ENCODE peak calls at places on chromosomes 6 and 20, in six cellular contexts. One of them, this sample, is unnamed.

GRCh38 chr6:158660331-158660730 is 10.5 kb downstream of the SYTL3 start:
- DNase-seq in right cardiac atrium: no peak
- DNase-seq in activated CD4-positive, alpha-beta T cell treated with anti-CD3 and anti-CD28 coated beads for 36 hours: peak; percentile 61
- DNase-seq in activated naive CD4-positive, alpha-beta T cell treated with anti-CD3 and anti-CD28 coated beads, Interleukin-2, amount 50 U/mL, for 16 hours: peak; percentile 52
- DNase-seq in NCI-H1417: peak; percentile 93
- DNase-seq in foreskin keratinocyte: no peak
- DNase-seq in this sample: no peak

GRCh38 chr6:108209738-108210137 is 43.9 kb downstream of the NR2E1 start:
- DNase-seq in right cardiac atrium: no peak
- DNase-seq in activated CD4-positive, alpha-beta T cell treated with anti-CD3 and anti-CD28 coated beads for 36 hours: no peak
- DNase-seq in activated naive CD4-positive, alpha-beta T cell treated with anti-CD3 and anti-CD28 coated beads, Interleukin-2, amount 50 U/mL, for 16 hours: no peak
- DNase-seq in NCI-H1417: no peak
- DNase-seq in foreskin keratinocyte: no peak
- DNase-seq in this sample: no peak

GRCh38 chr6:45923831-45924391 is 91.7 kb downstream of the CLIC5 start:
- DNase-seq in right cardiac atrium: no peak
- DNase-seq in activated CD4-positive, alpha-beta T cell treated with anti-CD3 and anti-CD28 coated beads for 36 hours: peak; percentile 82
- DNase-seq in activated naive CD4-positive, alpha-beta T cell treated with anti-CD3 and anti-CD28 coated beads, Interleukin-2, amount 50 U/mL, for 16 hours: peak; percentile 28
- DNase-seq in NCI-H1417: no peak
- DNase-seq in foreskin keratinocyte: peak; percentile 83
- DNase-seq in this sample: peak; percentile 89

GRCh38 chr20:33338465-33339258 is 55.6 kb downstream of the BPIFB1 start:
- DNase-seq in right cardiac atrium: no peak
- DNase-seq in activated CD4-positive, alpha-beta T cell treated with anti-CD3 and anti-CD28 coated beads for 36 hours: no peak
- DNase-seq in activated naive CD4-positive, alpha-beta T cell treated with anti-CD3 and anti-CD28 coated beads, Interleukin-2, amount 50 U/mL, for 16 hours: no peak
- DNase-seq in NCI-H1417: no peak
- DNase-seq in foreskin keratinocyte: no peak
- DNase-seq in this sample: no peak

GRCh38 chr6:157013649-157014365 is 236.6 kb downstream of the ARID1B start:
- DNase-seq in right cardiac atrium: no peak
- DNase-seq in activated CD4-positive, alpha-beta T cell treated with anti-CD3 and anti-CD28 coated beads for 36 hours: no peak
- DNase-seq in activated naive CD4-positive, alpha-beta T cell treated with anti-CD3 and anti-CD28 coated beads, Interleukin-2, amount 50 U/mL, for 16 hours: no peak
- DNase-seq in NCI-H1417: no peak
- DNase-seq in foreskin keratinocyte: no peak
- DNase-seq in this sample: no peak

GRCh38 chr6:24234043-24234442 is 108.0 kb downstream of the NRSN1 start:
- DNase-seq in right cardiac atrium: no peak
- DNase-seq in activated CD4-positive, alpha-beta T cell treated with anti-CD3 and anti-CD28 coated beads for 36 hours: no peak
- DNase-seq in activated naive CD4-positive, alpha-beta T cell treated with anti-CD3 and anti-CD28 coated beads, Interleukin-2, amount 50 U/mL, for 16 hours: no peak
- DNase-seq in NCI-H1417: no peak
- DNase-seq in foreskin keratinocyte: no peak
- DNase-seq in this sample: no peak

GRCh38 chr20:634526-634925 is 18.5 kb downstream of the SRXN1 start:
- DNase-seq in right cardiac atrium: no peak
- DNase-seq in activated CD4-positive, alpha-beta T cell treated with anti-CD3 and anti-CD28 coated beads for 36 hours: no peak
- DNase-seq in activated naive CD4-positive, alpha-beta T cell treated with anti-CD3 and anti-CD28 coated beads, Interleukin-2, amount 50 U/mL, for 16 hours: no peak
- DNase-seq in NCI-H1417: no peak
- DNase-seq in foreskin keratinocyte: no peak
- DNase-seq in this sample: no peak

GRCh38 chr6:157267654-157268053 is 55.7 kb downstream of the TMEM242 start:
- DNase-seq in right cardiac atrium: no peak
- DNase-seq in activated CD4-positive, alpha-beta T cell treated with anti-CD3 and anti-CD28 coated beads for 36 hours: no peak
- DNase-seq in activated naive CD4-positive, alpha-beta T cell treated with anti-CD3 and anti-CD28 coated beads, Interleukin-2, amount 50 U/mL, for 16 hours: no peak
- DNase-seq in NCI-H1417: no peak
- DNase-seq in foreskin keratinocyte: no peak
- DNase-seq in this sample: no peak

GRCh38 chr6:164315376-164315775 is 900.9 kb downstream of the QKI start:
- DNase-seq in right cardiac atrium: no peak
- DNase-seq in activated CD4-positive, alpha-beta T cell treated with anti-CD3 and anti-CD28 coated beads for 36 hours: no peak
- DNase-seq in activated naive CD4-positive, alpha-beta T cell treated with anti-CD3 and anti-CD28 coated beads, Interleukin-2, amount 50 U/mL, for 16 hours: no peak
- DNase-seq in NCI-H1417: no peak
- DNase-seq in foreskin keratinocyte: no peak
- DNase-seq in this sample: no peak

GRCh38 chr6:34484899-34485298 is 19.0 kb downstream of the PACSIN1 start:
- DNase-seq in right cardiac atrium: no peak
- DNase-seq in activated CD4-positive, alpha-beta T cell treated with anti-CD3 and anti-CD28 coated beads for 36 hours: peak; percentile 90
- DNase-seq in activated naive CD4-positive, alpha-beta T cell treated with anti-CD3 and anti-CD28 coated beads, Interleukin-2, amount 50 U/mL, for 16 hours: peak; percentile 76
- DNase-seq in NCI-H1417: no peak
- DNase-seq in foreskin keratinocyte: peak; percentile 82
- DNase-seq in this sample: peak; percentile 57

GRCh38 chr6:3898270-3898994 is 49.3 kb downstream of the FAM50B start:
- DNase-seq in right cardiac atrium: no peak
- DNase-seq in activated CD4-positive, alpha-beta T cell treated with anti-CD3 and anti-CD28 coated beads for 36 hours: no peak
- DNase-seq in activated naive CD4-positive, alpha-beta T cell treated with anti-CD3 and anti-CD28 coated beads, Interleukin-2, amount 50 U/mL, for 16 hours: no peak
- DNase-seq in NCI-H1417: no peak
- DNase-seq in foreskin keratinocyte: no peak
- DNase-seq in this sample: no peak

GRCh38 chr6:83505376-83505775 is 7.0 kb upstream of the PRSS35 start:
- DNase-seq in right cardiac atrium: peak; percentile 47
- DNase-seq in activated CD4-positive, alpha-beta T cell treated with anti-CD3 and anti-CD28 coated beads for 36 hours: no peak
- DNase-seq in activated naive CD4-positive, alpha-beta T cell treated with anti-CD3 and anti-CD28 coated beads, Interleukin-2, amount 50 U/mL, for 16 hours: no peak
- DNase-seq in NCI-H1417: no peak
- DNase-seq in foreskin keratinocyte: no peak
- DNase-seq in this sample: no peak

GRCh38 chr20:32482251-32483220 is 102.6 kb downstream of the NOL4L start:
- DNase-seq in right cardiac atrium: peak; percentile 83
- DNase-seq in activated CD4-positive, alpha-beta T cell treated with anti-CD3 and anti-CD28 coated beads for 36 hours: peak; percentile 57
- DNase-seq in activated naive CD4-positive, alpha-beta T cell treated with anti-CD3 and anti-CD28 coated beads, Interleukin-2, amount 50 U/mL, for 16 hours: peak; percentile 33
- DNase-seq in NCI-H1417: peak; percentile 18
- DNase-seq in foreskin keratinocyte: no peak
- DNase-seq in this sample: no peak

GRCh38 chr6:133368664-133369063 is 127.5 kb downstream of the EYA4 start:
- DNase-seq in right cardiac atrium: peak; percentile 33
- DNase-seq in activated CD4-positive, alpha-beta T cell treated with anti-CD3 and anti-CD28 coated beads for 36 hours: no peak
- DNase-seq in activated naive CD4-positive, alpha-beta T cell treated with anti-CD3 and anti-CD28 coated beads, Interleukin-2, amount 50 U/mL, for 16 hours: no peak
- DNase-seq in NCI-H1417: peak; percentile 25
- DNase-seq in foreskin keratinocyte: no peak
- DNase-seq in this sample: no peak

GRCh38 chr6:39365281-39366074 is 43.0 kb upstream of the KCNK16 start:
- DNase-seq in right cardiac atrium: no peak
- DNase-seq in activated CD4-positive, alpha-beta T cell treated with anti-CD3 and anti-CD28 coated beads for 36 hours: peak; percentile 15
- DNase-seq in activated naive CD4-positive, alpha-beta T cell treated with anti-CD3 and anti-CD28 coated beads, Interleukin-2, amount 50 U/mL, for 16 hours: no peak
- DNase-seq in NCI-H1417: no peak
- DNase-seq in foreskin keratinocyte: no peak
- DNase-seq in this sample: no peak

GRCh38 chr6:110329729-110330436 is 28.3 kb downstream of the METTL24 start:
- DNase-seq in right cardiac atrium: peak; percentile 58
- DNase-seq in activated CD4-positive, alpha-beta T cell treated with anti-CD3 and anti-CD28 coated beads for 36 hours: no peak
- DNase-seq in activated naive CD4-positive, alpha-beta T cell treated with anti-CD3 and anti-CD28 coated beads, Interleukin-2, amount 50 U/mL, for 16 hours: no peak
- DNase-seq in NCI-H1417: no peak
- DNase-seq in foreskin keratinocyte: no peak
- DNase-seq in this sample: no peak

GRCh38 chr6:164072240-164072666 is 657.7 kb downstream of the QKI start:
- DNase-seq in right cardiac atrium: no peak
- DNase-seq in activated CD4-positive, alpha-beta T cell treated with anti-CD3 and anti-CD28 coated beads for 36 hours: no peak
- DNase-seq in activated naive CD4-positive, alpha-beta T cell treated with anti-CD3 and anti-CD28 coated beads, Interleukin-2, amount 50 U/mL, for 16 hours: no peak
- DNase-seq in NCI-H1417: no peak
- DNase-seq in foreskin keratinocyte: no peak
- DNase-seq in this sample: no peak

GRCh38 chr6:55445648-55446204 is 118.5 kb downstream of the GFRAL start:
- DNase-seq in right cardiac atrium: no peak
- DNase-seq in activated CD4-positive, alpha-beta T cell treated with anti-CD3 and anti-CD28 coated beads for 36 hours: no peak
- DNase-seq in activated naive CD4-positive, alpha-beta T cell treated with anti-CD3 and anti-CD28 coated beads, Interleukin-2, amount 50 U/mL, for 16 hours: no peak
- DNase-seq in NCI-H1417: peak; percentile 16
- DNase-seq in foreskin keratinocyte: no peak
- DNase-seq in this sample: no peak

GRCh38 chr20:916125-916799 is at the start of gene ANGPT4:
- DNase-seq in right cardiac atrium: no peak
- DNase-seq in activated CD4-positive, alpha-beta T cell treated with anti-CD3 and anti-CD28 coated beads for 36 hours: no peak
- DNase-seq in activated naive CD4-positive, alpha-beta T cell treated with anti-CD3 and anti-CD28 coated beads, Interleukin-2, amount 50 U/mL, for 16 hours: no peak
- DNase-seq in NCI-H1417: no peak
- DNase-seq in foreskin keratinocyte: no peak
- DNase-seq in this sample: no peak

GRCh38 chr20:58458342-58459057 is 56.7 kb downstream of the APCDD1L start:
- DNase-seq in right cardiac atrium: no peak
- DNase-seq in activated CD4-positive, alpha-beta T cell treated with anti-CD3 and anti-CD28 coated beads for 36 hours: no peak
- DNase-seq in activated naive CD4-positive, alpha-beta T cell treated with anti-CD3 and anti-CD28 coated beads, Interleukin-2, amount 50 U/mL, for 16 hours: no peak
- DNase-seq in NCI-H1417: no peak
- DNase-seq in foreskin keratinocyte: no peak
- DNase-seq in this sample: no peak

GRCh38 chr6:157452096-157452495 is 71.1 kb downstream of the ZDHHC14 start:
- DNase-seq in right cardiac atrium: no peak
- DNase-seq in activated CD4-positive, alpha-beta T cell treated with anti-CD3 and anti-CD28 coated beads for 36 hours: no peak
- DNase-seq in activated naive CD4-positive, alpha-beta T cell treated with anti-CD3 and anti-CD28 coated beads, Interleukin-2, amount 50 U/mL, for 16 hours: no peak
- DNase-seq in NCI-H1417: no peak
- DNase-seq in foreskin keratinocyte: no peak
- DNase-seq in this sample: no peak

GRCh38 chr6:88143768-88144167 is 22.4 kb downstream of the CNR1 start:
- DNase-seq in right cardiac atrium: no peak
- DNase-seq in activated CD4-positive, alpha-beta T cell treated with anti-CD3 and anti-CD28 coated beads for 36 hours: no peak
- DNase-seq in activated naive CD4-positive, alpha-beta T cell treated with anti-CD3 and anti-CD28 coated beads, Interleukin-2, amount 50 U/mL, for 16 hours: no peak
- DNase-seq in NCI-H1417: no peak
- DNase-seq in foreskin keratinocyte: no peak
- DNase-seq in this sample: no peak

GRCh38 chr6:153856929-153857376 is 182.1 kb upstream of the OPRM1 start:
- DNase-seq in right cardiac atrium: peak; percentile 40
- DNase-seq in activated CD4-positive, alpha-beta T cell treated with anti-CD3 and anti-CD28 coated beads for 36 hours: no peak
- DNase-seq in activated naive CD4-positive, alpha-beta T cell treated with anti-CD3 and anti-CD28 coated beads, Interleukin-2, amount 50 U/mL, for 16 hours: no peak
- DNase-seq in NCI-H1417: no peak
- DNase-seq in foreskin keratinocyte: no peak
- DNase-seq in this sample: no peak

GRCh38 chr20:973785-974194 is 28.3 kb downstream of the RSPO4 start:
- DNase-seq in right cardiac atrium: no peak
- DNase-seq in activated CD4-positive, alpha-beta T cell treated with anti-CD3 and anti-CD28 coated beads for 36 hours: peak; percentile 63
- DNase-seq in activated naive CD4-positive, alpha-beta T cell treated with anti-CD3 and anti-CD28 coated beads, Interleukin-2, amount 50 U/mL, for 16 hours: peak; percentile 18
- DNase-seq in NCI-H1417: no peak
- DNase-seq in foreskin keratinocyte: peak; percentile 9
- DNase-seq in this sample: peak; percentile 34

GRCh38 chr6:149075616-149076354 is 241.7 kb upstream of the TAB2 start:
- DNase-seq in right cardiac atrium: no peak
- DNase-seq in activated CD4-positive, alpha-beta T cell treated with anti-CD3 and anti-CD28 coated beads for 36 hours: peak; percentile 41
- DNase-seq in activated naive CD4-positive, alpha-beta T cell treated with anti-CD3 and anti-CD28 coated beads, Interleukin-2, amount 50 U/mL, for 16 hours: no peak
- DNase-seq in NCI-H1417: peak; percentile 17
- DNase-seq in foreskin keratinocyte: no peak
- DNase-seq in this sample: no peak

GRCh38 chr20:8809107-8809953 is 259.6 kb upstream of the PLCB4 start:
- DNase-seq in right cardiac atrium: no peak
- DNase-seq in activated CD4-positive, alpha-beta T cell treated with anti-CD3 and anti-CD28 coated beads for 36 hours: no peak
- DNase-seq in activated naive CD4-positive, alpha-beta T cell treated with anti-CD3 and anti-CD28 coated beads, Interleukin-2, amount 50 U/mL, for 16 hours: no peak
- DNase-seq in NCI-H1417: no peak
- DNase-seq in foreskin keratinocyte: no peak
- DNase-seq in this sample: no peak

GRCh38 chr6:105109955-105110650 is 69.7 kb downstream of the POPDC3 start:
- DNase-seq in right cardiac atrium: no peak
- DNase-seq in activated CD4-positive, alpha-beta T cell treated with anti-CD3 and anti-CD28 coated beads for 36 hours: no peak
- DNase-seq in activated naive CD4-positive, alpha-beta T cell treated with anti-CD3 and anti-CD28 coated beads, Interleukin-2, amount 50 U/mL, for 16 hours: no peak
- DNase-seq in NCI-H1417: no peak
- DNase-seq in foreskin keratinocyte: no peak
- DNase-seq in this sample: no peak

GRCh38 chr6:110472739-110473138 is 3.7 kb downstream of the SLC22A16 start:
- DNase-seq in right cardiac atrium: no peak
- DNase-seq in activated CD4-positive, alpha-beta T cell treated with anti-CD3 and anti-CD28 coated beads for 36 hours: no peak
- DNase-seq in activated naive CD4-positive, alpha-beta T cell treated with anti-CD3 and anti-CD28 coated beads, Interleukin-2, amount 50 U/mL, for 16 hours: no peak
- DNase-seq in NCI-H1417: no peak
- DNase-seq in foreskin keratinocyte: no peak
- DNase-seq in this sample: no peak

GRCh38 chr6:3294921-3295871 is 36.4 kb downstream of the PSMG4 start:
- DNase-seq in right cardiac atrium: peak; percentile 45
- DNase-seq in activated CD4-positive, alpha-beta T cell treated with anti-CD3 and anti-CD28 coated beads for 36 hours: no peak
- DNase-seq in activated naive CD4-positive, alpha-beta T cell treated with anti-CD3 and anti-CD28 coated beads, Interleukin-2, amount 50 U/mL, for 16 hours: no peak
- DNase-seq in NCI-H1417: peak; percentile 36
- DNase-seq in foreskin keratinocyte: no peak
- DNase-seq in this sample: no peak

GRCh38 chr6:69866351-69867074 is at the start of gene COL19A1:
- DNase-seq in right cardiac atrium: peak; percentile 65
- DNase-seq in activated CD4-positive, alpha-beta T cell treated with anti-CD3 and anti-CD28 coated beads for 36 hours: peak; percentile 41
- DNase-seq in activated naive CD4-positive, alpha-beta T cell treated with anti-CD3 and anti-CD28 coated beads, Interleukin-2, amount 50 U/mL, for 16 hours: peak; percentile 19
- DNase-seq in NCI-H1417: no peak
- DNase-seq in foreskin keratinocyte: no peak
- DNase-seq in this sample: no peak

GRCh38 chr6:19839237-19839546 is 2.0 kb downstream of the ID4 start:
- DNase-seq in right cardiac atrium: no peak
- DNase-seq in activated CD4-positive, alpha-beta T cell treated with anti-CD3 and anti-CD28 coated beads for 36 hours: no peak
- DNase-seq in activated naive CD4-positive, alpha-beta T cell treated with anti-CD3 and anti-CD28 coated beads, Interleukin-2, amount 50 U/mL, for 16 hours: no peak
- DNase-seq in NCI-H1417: no peak
- DNase-seq in foreskin keratinocyte: no peak
- DNase-seq in this sample: no peak

GRCh38 chr20:64035933-64036345 is at the start of gene C20orf204:
- DNase-seq in right cardiac atrium: no peak
- DNase-seq in activated CD4-positive, alpha-beta T cell treated with anti-CD3 and anti-CD28 coated beads for 36 hours: no peak
- DNase-seq in activated naive CD4-positive, alpha-beta T cell treated with anti-CD3 and anti-CD28 coated beads, Interleukin-2, amount 50 U/mL, for 16 hours: no peak
- DNase-seq in NCI-H1417: no peak
- DNase-seq in foreskin keratinocyte: no peak
- DNase-seq in this sample: no peak

GRCh38 chr20:1322511-1323245 is 6.3 kb downstream of the SDCBP2 start:
- DNase-seq in right cardiac atrium: peak; percentile 67
- DNase-seq in activated CD4-positive, alpha-beta T cell treated with anti-CD3 and anti-CD28 coated beads for 36 hours: no peak
- DNase-seq in activated naive CD4-positive, alpha-beta T cell treated with anti-CD3 and anti-CD28 coated beads, Interleukin-2, amount 50 U/mL, for 16 hours: no peak
- DNase-seq in NCI-H1417: no peak
- DNase-seq in foreskin keratinocyte: no peak
- DNase-seq in this sample: peak; percentile 68

GRCh38 chr6:166262738-166263515 is 45.3 kb downstream of the PRR18 start:
- DNase-seq in right cardiac atrium: no peak
- DNase-seq in activated CD4-positive, alpha-beta T cell treated with anti-CD3 and anti-CD28 coated beads for 36 hours: no peak
- DNase-seq in activated naive CD4-positive, alpha-beta T cell treated with anti-CD3 and anti-CD28 coated beads, Interleukin-2, amount 50 U/mL, for 16 hours: no peak
- DNase-seq in NCI-H1417: no peak
- DNase-seq in foreskin keratinocyte: no peak
- DNase-seq in this sample: no peak

GRCh38 chr6:169641461-169642085 is 60.3 kb downstream of the WDR27 start:
- DNase-seq in right cardiac atrium: no peak
- DNase-seq in activated CD4-positive, alpha-beta T cell treated with anti-CD3 and anti-CD28 coated beads for 36 hours: no peak
- DNase-seq in activated naive CD4-positive, alpha-beta T cell treated with anti-CD3 and anti-CD28 coated beads, Interleukin-2, amount 50 U/mL, for 16 hours: no peak
- DNase-seq in NCI-H1417: no peak
- DNase-seq in foreskin keratinocyte: no peak
- DNase-seq in this sample: no peak

GRCh38 chr6:73152998-73153757 is 72.1 kb downstream of the KHDC1L start:
- DNase-seq in right cardiac atrium: no peak
- DNase-seq in activated CD4-positive, alpha-beta T cell treated with anti-CD3 and anti-CD28 coated beads for 36 hours: no peak
- DNase-seq in activated naive CD4-positive, alpha-beta T cell treated with anti-CD3 and anti-CD28 coated beads, Interleukin-2, amount 50 U/mL, for 16 hours: no peak
- DNase-seq in NCI-H1417: no peak
- DNase-seq in foreskin keratinocyte: no peak
- DNase-seq in this sample: no peak

GRCh38 chr6:111748247-111748647 is 125.0 kb downstream of the FYN start:
- DNase-seq in right cardiac atrium: no peak
- DNase-seq in activated CD4-positive, alpha-beta T cell treated with anti-CD3 and anti-CD28 coated beads for 36 hours: no peak
- DNase-seq in activated naive CD4-positive, alpha-beta T cell treated with anti-CD3 and anti-CD28 coated beads, Interleukin-2, amount 50 U/mL, for 16 hours: no peak
- DNase-seq in NCI-H1417: no peak
- DNase-seq in foreskin keratinocyte: no peak
- DNase-seq in this sample: no peak

GRCh38 chr6:19929312-19929711 is 92.1 kb downstream of the ID4 start:
- DNase-seq in right cardiac atrium: no peak
- DNase-seq in activated CD4-positive, alpha-beta T cell treated with anti-CD3 and anti-CD28 coated beads for 36 hours: no peak
- DNase-seq in activated naive CD4-positive, alpha-beta T cell treated with anti-CD3 and anti-CD28 coated beads, Interleukin-2, amount 50 U/mL, for 16 hours: no peak
- DNase-seq in NCI-H1417: no peak
- DNase-seq in foreskin keratinocyte: no peak
- DNase-seq in this sample: no peak